ENCODE peak calls at places on chromosomes 6 and 20, in seven cellular contexts. B is activated CD4-positive, CD25-positive, alpha-beta regulatory T cell; H is progenitor cell of endocrine pancreas; O is GM20000; F is stomach; S is right cardiac atrium; E is GM13977. X is an unnamed sample.

GRCh38 chr6:41682497-41682961 is 44.3 kb downstream of the MDFI start:
- DNase-seq in B (no peak), E (peak; percentile 53), S (peak; percentile 72), F (peak; percentile 59), O (peak; percentile 42), H (no peak), X (no peak)

GRCh38 chr6:7229376-7230326 is 83.3 kb downstream of the SSR1 start:
- DNase-seq in H (no peak), F (no peak), O (no peak), S (no peak), E (no peak), B (no peak), X (no peak)

GRCh38 chr20:61845276-61845675 is 220.4 kb downstream of the TAF4 start:
- DNase-seq in F (no peak), H (no peak), O (no peak), E (no peak), S (peak; percentile 27), B (no peak), X (no peak)

GRCh38 chr6:123118811-123119210 is 122.8 kb downstream of the CLVS2 start:
- DNase-seq in H (no peak), B (no peak), F (no peak), E (no peak), S (no peak), O (no peak), X (no peak)

GRCh38 chr6:19450651-19451050 is 386.5 kb upstream of the ID4 start:
- DNase-seq in H (no peak), B (no peak), E (no peak), S (no peak), F (no peak), O (no peak), X (no peak)

GRCh38 chr6:46175976-46176375 is 5.2 kb upstream of the ENPP5 start:
- DNase-seq in F (no peak), E (peak; percentile 13), S (no peak), O (no peak), H (no peak), B (no peak), X (no peak)

GRCh38 chr6:156028310-156029131 is 572.9 kb upstream of the NOX3 start:
- DNase-seq in E (no peak), B (no peak), F (no peak), H (no peak), O (no peak), S (no peak), X (no peak)

GRCh38 chr6:9086331-9086730 is 651.0 kb upstream of the SLC35B3 start:
- DNase-seq in O (no peak), F (no peak), E (no peak), S (peak; percentile 24), B (no peak), H (no peak), X (no peak)

GRCh38 chr6:43308101-43308989 is at the start of gene CRIP3:
- DNase-seq in O (peak; percentile 54), H (no peak), E (peak; percentile 29), S (peak; percentile 70), B (peak; percentile 25), F (peak; percentile 34), X (no peak)

GRCh38 chr6:41021832-41022231 is 17.2 kb downstream of the UNC5CL start:
- DNase-seq in S (no peak), O (no peak), E (no peak), F (no peak), B (no peak), H (no peak), X (no peak)

GRCh38 chr6:33987531-33988021 is 158.3 kb downstream of the GRM4 start:
- DNase-seq in H (no peak), O (no peak), F (peak; percentile 76), S (no peak), E (no peak), B (no peak), X (no peak)

GRCh38 chr6:168016756-168017525 is 19.5 kb downstream of the KIF25 start:
- DNase-seq in S (no peak), H (no peak), E (no peak), B (no peak), O (no peak), F (no peak), X (no peak)

GRCh38 chr6:99187429-99187828 is 162.0 kb downstream of the FAXC start:
- DNase-seq in E (no peak), O (no peak), H (no peak), S (no peak), B (no peak), F (no peak), X (no peak)

GRCh38 chr6:107786179-107786578 is 37.9 kb downstream of the SCML4 start:
- DNase-seq in H (no peak), E (no peak), S (no peak), O (no peak), F (no peak), B (no peak), X (no peak)

GRCh38 chr6:7137335-7138106 is 29.8 kb downstream of the RREB1 start:
- DNase-seq in E (no peak), H (no peak), S (peak; percentile 76), F (no peak), B (peak; percentile 15), O (peak; percentile 56), X (no peak)

GRCh38 chr6:44542401-44543116 is 155.1 kb downstream of the CDC5L start:
- DNase-seq in F (no peak), O (no peak), S (peak; percentile 77), E (no peak), H (no peak), B (no peak), X (no peak)

GRCh38 chr20:62776035-62776691 is 20.1 kb upstream of the MRGBP start:
- DNase-seq in S (no peak), H (no peak), O (no peak), E (no peak), F (no peak), B (no peak), X (no peak)